ENCODE peak calls at places on chromosomes 6 and 20, in eight cellular contexts. E is left lung; Z is activated CD4-positive, alpha-beta memory T cell treated with anti-CD3 and anti-CD28 coated beads, Interleukin-2, amount 10 ng/mL, durations not matched to agents 7 days and 5 days; F is activated CD4-positive, alpha-beta T cell treated with anti-CD3 and anti-CD28 coated beads, Interleukin-2, amount 50 U/mL, for 1 hour; J is T1000; H is fibroblast of the conjunctiva; Q is hypothalamus; I is stimulated activated CD4-positive, alpha-beta T cell treated with anti-CD3 and anti-CD28 coated beads, TNF-alpha, amount 100 ng/mL, for 1 hour. W is an unnamed sample.

GRCh38 chr6:13526718-13527668 is 39.6 kb upstream of the GFOD1 start:
- DNase-seq in E (peak; percentile 48), Z (no peak), F (peak; percentile 3), J (no peak), H (no peak), Q (no peak), I (no peak), W (peak; percentile 97)

GRCh38 chr6:152863618-152864326 is 113.2 kb downstream of the VIP start:
- DNase-seq in E (peak; percentile 34), Z (peak; percentile 64), F (peak; percentile 60), J (no peak), H (peak; percentile 63), Q (no peak), I (peak; percentile 24), W (peak; percentile 65)

GRCh38 chr6:132131777-132132176 is 180.6 kb upstream of the CCN2 start:
- DNase-seq in E (no peak), Z (no peak), F (no peak), J (peak; percentile 79), H (peak; percentile 86), Q (no peak), I (no peak), W (peak; percentile 89)

GRCh38 chr6:3568396-3569082 is 111.7 kb upstream of the SLC22A23 start:
- DNase-seq in E (no peak), Z (no peak), F (no peak), J (peak; percentile 2), H (no peak), Q (no peak), I (no peak), W (no peak)

GRCh38 chr20:47438464-47439381 is 63.0 kb upstream of the NCOA3 start:
- DNase-seq in E (peak; percentile 39), Z (peak; percentile 44), F (no peak), J (no peak), H (no peak), Q (no peak), I (no peak), W (no peak)

GRCh38 chr6:135291288-135292116 is 110.4 kb downstream of the MYB start:
- DNase-seq in E (no peak), Z (no peak), F (no peak), J (no peak), H (no peak), Q (no peak), I (no peak), W (peak; percentile 75)

GRCh38 chr6:170085475-170086401 is 205.1 kb downstream of the DLL1 start:
- DNase-seq in E (peak; percentile 24), Z (peak; percentile 16), F (no peak), J (no peak), H (no peak), Q (no peak), I (no peak), W (no peak)

GRCh38 chr6:155120034-155120433 is 124.9 kb downstream of the TIAM2 start:
- DNase-seq in E (no peak), Z (no peak), F (no peak), J (no peak), H (no peak), Q (no peak), I (no peak), W (no peak)

GRCh38 chr20:57064836-57065235 is 201.6 kb downstream of the BMP7 start:
- DNase-seq in E (no peak), Z (no peak), F (no peak), J (no peak), H (no peak), Q (no peak), I (no peak), W (no peak)

GRCh38 chr6:38634518-38634917 is 5.2 kb downstream of the BTBD9 start:
- DNase-seq in E (no peak), Z (no peak), F (no peak), J (no peak), H (no peak), Q (no peak), I (no peak), W (no peak)

GRCh38 chr20:56781108-56781739 is 152.1 kb downstream of the TFAP2C start:
- DNase-seq in E (peak; percentile 40), Z (no peak), F (no peak), J (no peak), H (peak; percentile 84), Q (no peak), I (no peak), W (no peak)

GRCh38 chr6:33609444-33610034 is 11.6 kb upstream of the ITPR3 start:
- DNase-seq in E (no peak), Z (no peak), F (no peak), J (peak; percentile 30), H (no peak), Q (no peak), I (no peak), W (peak; percentile 42)

GRCh38 chr6:41428402-41428994 is 93.1 kb downstream of the NCR2 start:
- DNase-seq in E (peak; percentile 37), Z (no peak), F (no peak), J (no peak), H (no peak), Q (peak; percentile 47), I (no peak), W (no peak)

GRCh38 chr6:170178561-170179477 is 112.1 kb downstream of the DLL1 start:
- DNase-seq in E (peak; percentile 28), Z (peak; percentile 15), F (no peak), J (no peak), H (peak; percentile 38), Q (no peak), I (no peak), W (no peak)

W was measured in dermis microvascular lymphatic vessel endothelial cell.